ENCODE peak calls at places on chromosomes 4 and X, in nine cellular contexts. O is AG10803; C is stimulated activated CD4-positive, alpha-beta T cell treated with anti-CD3 and anti-CD28 coated beads, TNF-alpha, amount 100 ng/mL, for 1 hour; Y is activated T-cell treated with anti-CD3 and anti-CD28 coated beads, Interleukin-2, amount 50 U/mL, for 1 hour; E is AG09309; R is M059J; D is vagina; Z is ELF-1; T is CD8-positive, alpha-beta memory T cell. U is an unnamed sample.

GRCh38 chr4:2478220-2478619 is 9.3 kb downstream of the RNF4 start:
- DNase-seq in E (no peak), C (no peak), Z (peak), Y (no peak), O (peak), T (no peak), R (no peak), D (no peak), U (no peak)

GRCh38 chr4:73222466-73223257 is 35.9 kb downstream of the ANKRD17 start:
- DNase-seq in R (peak), C (no peak), D (no peak), E (peak), Y (no peak), T (peak), O (peak), Z (peak), U (peak)

GRCh38 chrX:130984782-130985181 is 73.4 kb upstream of the ARHGAP36 start:
- DNase-seq in R (peak), Y (no peak), Z (peak), O (no peak), C (no peak), E (no peak), T (no peak), D (no peak), U (no peak)

GRCh38 chrX:22575161-22575845 is 302.6 kb downstream of the CBLL2 start:
- DNase-seq in C (no peak), Y (no peak), E (peak), R (peak), T (no peak), O (peak), Z (no peak), D (no peak), U (no peak)

GRCh38 chr4:80008351-80008750 is 64.7 kb downstream of the ANTXR2 start:
- DNase-seq in O (no peak), R (no peak), Z (no peak), T (no peak), Y (no peak), E (no peak), C (no peak), D (no peak), U (no peak)

GRCh38 chr4:169841776-169842175 is 84.0 kb upstream of the HPF1 start:
- DNase-seq in C (no peak), T (no peak), Y (no peak), R (no peak), O (no peak), E (no peak), Z (no peak), D (no peak), U (no peak)

GRCh38 chr4:141731481-141731880 is 95.1 kb downstream of the IL15 start:
- DNase-seq in E (no peak), R (no peak), Z (no peak), Y (no peak), D (no peak), T (no peak), C (no peak), O (no peak), U (no peak)

GRCh38 chr4:71863457-71863856 is 79.6 kb upstream of the GC start:
- DNase-seq in D (no peak), Y (no peak), O (no peak), Z (no peak), E (no peak), T (no peak), R (no peak), C (no peak), U (no peak)

GRCh38 chr4:137375111-137375850 is 157.0 kb downstream of the PCDH18 start:
- DNase-seq in C (no peak), R (no peak), D (no peak), O (peak), T (no peak), Y (no peak), Z (no peak), E (no peak), U (no peak)

GRCh38 chr4:186693159-186693815 is 30.4 kb downstream of the FAT1 start:
- DNase-seq in C (no peak), Y (no peak), O (peak), R (peak), Z (no peak), D (no peak), T (no peak), E (peak), U (no peak)

GRCh38 chrX:427812-428725 is 41.4 kb upstream of the PPP2R3B start:
- DNase-seq in R (no peak), T (no peak), O (peak), C (peak), Y (no peak), E (no peak), D (no peak), Z (peak), U (no peak)

GRCh38 chr4:67871867-67872266 is 11.9 kb downstream of the TMPRSS11D start:
- DNase-seq in E (peak), O (peak), D (no peak), Y (no peak), T (no peak), C (no peak), R (peak), Z (no peak), U (no peak)

GRCh38 chr4:185779520-185779919 is 32.5 kb downstream of the SORBS2 start:
- DNase-seq in R (no peak), O (peak), C (no peak), Z (no peak), E (no peak), T (no peak), Y (no peak), D (no peak), U (no peak)

GRCh38 chrX:70664726-70665125 is 220.1 kb downstream of the DLG3 start:
- DNase-seq in T (no peak), C (no peak), D (no peak), Y (no peak), E (no peak), O (peak), R (peak), Z (no peak), U (no peak)

GRCh38 chr4:15545371-15545770 is 75.7 kb downstream of the CC2D2A start:
- DNase-seq in D (no peak), E (no peak), Z (no peak), O (no peak), T (no peak), R (no peak), C (no peak), Y (no peak), U (no peak)

GRCh38 chr4:147118523-147118922 is 172.9 kb upstream of the TTC29 start:
- DNase-seq in O (peak), T (no peak), D (no peak), C (no peak), E (no peak), R (peak), Z (no peak), Y (no peak), U (no peak)

GRCh38 chr4:120841580-120841979 is 80.9 kb downstream of the PRDM5 start:
- DNase-seq in C (no peak), R (no peak), T (no peak), Z (no peak), O (peak), Y (no peak), D (no peak), E (no peak), U (no peak)

GRCh38 chr4:78650106-78651021 is 98.8 kb downstream of the ANXA3 start:
- DNase-seq in O (peak), D (no peak), Y (no peak), R (peak), T (no peak), C (no peak), E (peak), Z (no peak), U (no peak)

GRCh38 chr4:22595684-22596083 is 79.8 kb upstream of the ADGRA3 start:
- DNase-seq in Z (no peak), R (no peak), D (no peak), Y (no peak), O (no peak), T (no peak), E (no peak), C (no peak), U (no peak)

GRCh38 chr4:1603413-1604135 is 80.5 kb downstream of the FAM53A start:
- DNase-seq in E (no peak), D (no peak), Y (no peak), Z (no peak), O (no peak), R (no peak), T (no peak), C (no peak), U (no peak)

GRCh38 chr4:168981460-168981859 is 28.6 kb downstream of the CBR4 start:
- DNase-seq in E (no peak), C (no peak), O (no peak), D (no peak), Y (no peak), R (no peak), Z (no peak), T (no peak), U (no peak)

GRCh38 chr4:52312722-52313121 is 261.6 kb downstream of the SPATA18 start:
- DNase-seq in T (no peak), O (no peak), D (no peak), E (no peak), R (no peak), Y (no peak), C (no peak), Z (peak), U (no peak)

GRCh38 chr4:183097251-183098079 is 1.6 kb upstream of the WWC2 start:
- DNase-seq in T (no peak), E (no peak), R (no peak), D (no peak), C (peak), Z (peak), O (no peak), Y (peak), U (no peak)

U was measured in Peyer's patch.